ENCODE peak calls at places on chromosomes 5 and 9, in ten cellular contexts. E, T, L, B, K, S, G, H, J and U are unnamed samples.

GRCh38 chr9:109448223-109448622 is 49.9 kb downstream of the PTPN3 start:
- DNase-seq in E (no peak), T (no peak), L (no peak), B (no peak), K (peak), S (no peak), G (no peak), H (no peak), J (no peak), U (no peak)

GRCh38 chr9:89387970-89388867 is 69.9 kb downstream of the SECISBP2 start:
- DNase-seq in E (no peak), T (peak), L (peak), B (peak), K (peak), S (peak), G (no peak), H (no peak), J (peak), U (peak)

GRCh38 chr5:15463231-15463630 is 36.7 kb upstream of the FBXL7 start:
- DNase-seq in E (no peak), T (no peak), L (no peak), B (no peak), K (peak), S (no peak), G (no peak), H (no peak), J (no peak), U (no peak)

GRCh38 chr5:71905804-71906711 is 187.0 kb downstream of the CARTPT start:
- DNase-seq in E (no peak), T (no peak), L (peak), B (no peak), K (peak), S (no peak), G (no peak), H (no peak), J (no peak), U (no peak)

GRCh38 chr9:37392272-37392671 is 30.2 kb upstream of the GRHPR start:
- DNase-seq in E (no peak), T (no peak), L (no peak), B (no peak), K (peak), S (no peak), G (no peak), H (no peak), J (no peak), U (no peak)

GRCh38 chr5:114243281-114243982 is 118.4 kb upstream of the KCNN2 start:
- DNase-seq in E (no peak), T (no peak), L (no peak), B (no peak), K (no peak), S (no peak), G (no peak), H (no peak), J (no peak), U (no peak)

GRCh38 chr9:86796671-86797070 is 150.6 kb downstream of the GAS1 start:
- DNase-seq in E (no peak), T (no peak), L (no peak), B (no peak), K (no peak), S (no peak), G (no peak), H (no peak), J (no peak), U (no peak)

GRCh38 chr5:14863105-14863504 is 8.5 kb downstream of the ANKH start:
- DNase-seq in E (no peak), T (no peak), L (no peak), B (no peak), K (no peak), S (no peak), G (no peak), H (no peak), J (no peak), U (no peak)

GRCh38 chr5:174559566-174560090 is 164.8 kb upstream of the MSX2 start:
- DNase-seq in E (no peak), T (no peak), L (no peak), B (no peak), K (no peak), S (no peak), G (no peak), H (no peak), J (no peak), U (no peak)

GRCh38 chr5:155772009-155772662 is 554.8 kb upstream of the SGCD start:
- DNase-seq in E (no peak), T (no peak), L (no peak), B (no peak), K (no peak), S (no peak), G (no peak), H (no peak), J (no peak), U (no peak)

GRCh38 chr5:91296691-91297143 is 86.4 kb downstream of the ARRDC3 start:
- DNase-seq in E (no peak), T (peak), L (peak), B (peak), K (no peak), S (peak), G (no peak), H (no peak), J (peak), U (peak)

GRCh38 chr5:66891184-66891925 is 295.2 kb downstream of the MAST4 start:
- DNase-seq in E (no peak), T (no peak), L (peak), B (no peak), K (no peak), S (no peak), G (no peak), H (no peak), J (no peak), U (no peak)

GRCh38 chr9:97863314-97863713 is 10.3 kb downstream of the FOXE1 start:
- DNase-seq in E (no peak), T (no peak), L (no peak), B (no peak), K (no peak), S (no peak), G (no peak), H (no peak), J (no peak), U (no peak)

GRCh38 chr9:93662952-93663572 is 86.7 kb downstream of the PHF2 start:
- DNase-seq in E (peak), T (peak), L (no peak), B (peak), K (no peak), S (no peak), G (no peak), H (no peak), J (no peak), U (no peak)

GRCh38 chr9:14910178-14910805 is at the start of gene FREM1:
- DNase-seq in E (no peak), T (peak), L (peak), B (peak), K (peak), S (no peak), G (no peak), H (no peak), J (peak), U (no peak)

GRCh38 chr5:58318468-58318867 is 141.4 kb downstream of the PLK2 start:
- DNase-seq in E (no peak), T (no peak), L (no peak), B (no peak), K (no peak), S (no peak), G (no peak), H (no peak), J (no peak), U (no peak)

GRCh38 chr5:68428232-68428811 is 212.8 kb downstream of the PIK3R1 start:
- DNase-seq in E (no peak), T (no peak), L (no peak), B (no peak), K (no peak), S (no peak), G (no peak), H (no peak), J (no peak), U (no peak)

GRCh38 chr9:30484690-30485089 is 1899.8 kb upstream of the ACO1 start:
- DNase-seq in E (no peak), T (no peak), L (no peak), B (no peak), K (no peak), S (no peak), G (no peak), H (no peak), J (no peak), U (no peak)

GRCh38 chr9:109974143-109974917 is 194.3 kb downstream of the PALM2AKAP2 start:
- DNase-seq in E (no peak), T (no peak), L (peak), B (no peak), K (no peak), S (no peak), G (no peak), H (no peak), J (no peak), U (no peak)

GRCh38 chr9:112487799-112488345 is 1.2 kb downstream of the KIAA1958 start:
- DNase-seq in E (no peak), T (no peak), L (no peak), B (no peak), K (peak), S (no peak), G (no peak), H (no peak), J (no peak), U (no peak)

GRCh38 chr9:126676685-126677143 is 63.0 kb downstream of the LMX1B start:
- DNase-seq in E (peak), T (no peak), L (no peak), B (no peak), K (peak), S (no peak), G (no peak), H (no peak), J (no peak), U (no peak)

GRCh38 chr9:87681271-87682061 is 44.5 kb upstream of the CTSL start:
- DNase-seq in E (no peak), T (no peak), L (no peak), B (no peak), K (no peak), S (no peak), G (no peak), H (no peak), J (no peak), U (peak)

GRCh38 chr5:141192110-141192725 is at the start of gene PCDHB10:
- DNase-seq in E (no peak), T (no peak), L (no peak), B (no peak), K (peak), S (no peak), G (no peak), H (no peak), J (peak), U (no peak)

GRCh38 chr5:138653502-138653901 is 78.3 kb upstream of the HSPA9 start:
- DNase-seq in E (no peak), T (no peak), L (no peak), B (no peak), K (no peak), S (peak), G (no peak), H (no peak), J (no peak), U (no peak)

GRCh38 chr5:57171818-57172465 is 1.9 kb upstream of the GPBP1 start:
- DNase-seq in E (no peak), T (peak), L (no peak), B (no peak), K (no peak), S (no peak), G (no peak), H (no peak), J (no peak), U (no peak)

GRCh38 chr9:12774861-12775367 is at the start of gene LURAP1L:
- DNase-seq in E (no peak), T (no peak), L (peak), B (no peak), K (peak), S (no peak), G (no peak), H (no peak), J (peak), U (peak)

GRCh38 chr5:14915291-14915976 is 43.9 kb upstream of the ANKH start:
- DNase-seq in E (no peak), T (no peak), L (no peak), B (no peak), K (no peak), S (no peak), G (no peak), H (no peak), J (no peak), U (no peak)

GRCh38 chr9:23851024-23851629 is 25.1 kb upstream of the ELAVL2 start:
- DNase-seq in E (peak), T (peak), L (no peak), B (no peak), K (no peak), S (peak), G (no peak), H (no peak), J (no peak), U (no peak)

GRCh38 chr5:82092-82491 is 9.9 kb upstream of the PLEKHG4B start:
- DNase-seq in E (no peak), T (no peak), L (no peak), B (no peak), K (no peak), S (peak), G (no peak), H (no peak), J (no peak), U (peak)

GRCh38 chr5:78339591-78340450 is 20.6 kb upstream of the SCAMP1 start:
- DNase-seq in E (no peak), T (no peak), L (no peak), B (no peak), K (no peak), S (no peak), G (no peak), H (no peak), J (no peak), U (no peak)

GRCh38 chr9:97479496-97480159 is 21.8 kb upstream of the TMOD1 start:
- DNase-seq in E (no peak), T (no peak), L (no peak), B (no peak), K (no peak), S (no peak), G (no peak), H (no peak), J (no peak), U (no peak)

GRCh38 chr5:116035123-116035522 is 2.9 kb downstream of the ARL14EPL start:
- DNase-seq in E (no peak), T (no peak), L (no peak), B (no peak), K (no peak), S (no peak), G (no peak), H (no peak), J (no peak), U (no peak)

GRCh38 chr5:9947231-9947693 is 302.4 kb downstream of the ATPSCKMT start:
- DNase-seq in E (no peak), T (no peak), L (no peak), B (no peak), K (no peak), S (no peak), G (no peak), H (no peak), J (no peak), U (no peak)

DNA sequence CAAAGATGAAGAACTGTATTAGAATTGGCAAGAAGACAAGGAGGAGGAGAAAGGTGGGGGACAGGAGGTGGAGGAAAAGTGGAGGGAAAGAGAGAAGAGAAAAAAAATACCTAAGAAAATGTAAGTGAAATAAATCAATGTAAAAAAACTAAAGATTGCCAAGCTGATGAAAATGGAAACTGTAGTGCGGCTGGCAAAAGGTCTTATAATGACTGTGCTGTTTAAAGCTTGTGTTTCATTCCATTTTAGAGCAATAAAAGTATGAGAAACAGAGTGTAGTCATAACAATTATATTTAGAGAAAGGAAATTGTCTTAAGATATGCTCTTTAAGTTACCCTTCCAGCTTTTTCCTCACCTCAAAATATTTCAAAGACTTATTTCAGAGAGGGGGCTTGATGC is 670.5 kb upstream of the SEMA6A start:
- DNase-seq in E (no peak), T (no peak), L (no peak), B (no peak), K (no peak), S (no peak), G (no peak), H (no peak), J (no peak), U (no peak)
- H3K4me3 ChIP-seq in E (no peak), T (no peak), L (no peak), B (no peak), K (no peak), S (no peak), G (no peak), H (no peak), J (no peak), U (no peak)

DNA sequence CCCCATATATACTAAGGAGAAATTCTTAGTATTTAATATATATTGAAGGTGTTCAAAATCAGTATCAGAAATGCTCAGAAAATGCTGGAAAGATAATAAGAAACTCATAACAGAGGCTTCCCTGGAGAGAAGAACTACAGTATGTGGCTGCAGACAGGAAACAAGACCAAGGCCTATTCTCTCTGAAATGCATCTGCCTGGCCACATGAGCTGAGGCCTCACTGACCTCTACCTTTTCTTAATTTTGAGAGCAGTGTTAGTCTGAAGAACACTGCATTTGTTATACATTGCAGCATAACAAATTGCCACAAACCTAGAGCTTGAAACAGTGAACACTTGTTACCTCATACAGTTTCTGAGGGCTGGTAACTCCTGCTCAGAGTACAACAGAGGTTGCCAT is 133.4 kb upstream of the SPEF2 start:
- DNase-seq in E (no peak), T (no peak), L (no peak), B (no peak), K (no peak), S (no peak), G (no peak), H (no peak), J (no peak), U (no peak)
- H3K27ac ChIP-seq in E (no peak), T (no peak), L (no peak), B (peak), K (no peak), S (no peak), G (no peak), H (no peak), J (no peak), U (no peak)

GRCh38 chr5:123091258-123091987 is 2.4 kb downstream of the PRDM6 start:
- DNase-seq in E (no peak), T (no peak), L (no peak), B (no peak), K (no peak), S (no peak), G (no peak), H (no peak), J (no peak), U (no peak)
- H3K4me3 ChIP-seq in E (peak), T (peak), L (no peak), B (no peak), K (no peak), S (peak), G (no peak), H (no peak), J (peak), U (no peak)

DNA sequence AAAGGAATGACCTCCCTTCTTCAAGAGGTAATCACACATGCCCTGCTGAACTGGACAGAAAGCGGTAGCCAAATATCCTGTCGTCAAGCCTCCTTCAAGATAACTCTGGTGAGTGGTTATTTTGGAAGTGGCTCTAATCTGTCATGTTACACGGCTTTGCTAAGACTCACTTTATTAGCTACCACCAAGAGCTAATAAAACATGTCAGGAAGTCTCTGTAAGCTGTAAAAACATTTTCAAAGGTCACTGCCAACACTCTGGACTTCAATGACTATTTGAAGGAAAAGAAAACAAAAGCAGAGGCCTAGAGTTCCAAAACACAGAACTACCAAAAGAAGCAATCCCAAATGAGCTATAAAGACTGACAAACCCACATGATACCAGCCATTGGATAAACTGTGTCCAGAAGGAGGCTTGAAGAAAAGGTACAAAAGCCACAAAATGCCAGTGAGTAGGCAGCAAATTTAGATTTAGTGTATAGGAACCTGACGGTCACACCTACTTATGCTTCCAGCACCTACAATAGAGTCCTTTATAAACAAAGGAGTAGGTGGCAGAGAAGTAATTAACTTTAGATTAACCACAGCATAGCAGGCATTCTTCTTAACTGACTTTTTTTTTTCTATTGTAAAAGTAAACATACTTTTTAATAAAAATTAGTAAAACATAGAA is 97.3 kb upstream of the EQTN start:
- DNase-seq in E (no peak), T (no peak), L (peak), B (no peak), K (no peak), S (no peak), G (no peak), H (no peak), J (no peak), U (no peak)
- H3K27ac ChIP-seq in E (peak), T (no peak), L (no peak), B (peak), K (no peak), S (peak), G (no peak), H (no peak), J (peak), U (no peak)

GRCh38 chr5:120586646-120587045 is 122.5 kb downstream of the PRR16 start:
- DNase-seq in E (no peak), T (no peak), L (no peak), B (no peak), K (no peak), S (no peak), G (no peak), H (no peak), J (no peak), U (no peak)
- H3K4me3 ChIP-seq in E (no peak), T (no peak), L (no peak), B (no peak), K (no peak), S (no peak), G (no peak), H (no peak), J (no peak), U (no peak)

GRCh38 chr9:120014751-120015235 is 565.2 kb downstream of the CDK5RAP2 start:
- DNase-seq in E (no peak), T (no peak), L (no peak), B (no peak), K (no peak), S (no peak), G (no peak), H (no peak), J (no peak), U (no peak)

GRCh38 chr9:120009856-120010255 is 570.1 kb downstream of the CDK5RAP2 start:
- DNase-seq in E (no peak), T (no peak), L (no peak), B (no peak), K (no peak), S (no peak), G (no peak), H (no peak), J (no peak), U (no peak)
- H3K27ac ChIP-seq in E (no peak), T (no peak), L (no peak), B (no peak), K (no peak), S (no peak), G (no peak), H (no peak), J (no peak), U (no peak)